ENCODE peak calls at places on chromosome 7, in five cellular contexts. One of them, this sample, is unnamed.

GRCh38 chr7:668139-668871 is 58.2 kb upstream of the DNAAF5 start:
- DNase-seq in HFF-Myc: peak
- DNase-seq in natural killer cell: no peak
- DNase-seq in lower leg skin: no peak
- DNase-seq in endothelial cell: no peak
- DNase-seq in this sample: no peak

GRCh38 chr7:137172105-137172590 is 171.4 kb downstream of the PTN start:
- DNase-seq in HFF-Myc: no peak
- DNase-seq in natural killer cell: no peak
- DNase-seq in lower leg skin: no peak
- DNase-seq in endothelial cell: no peak
- DNase-seq in this sample: no peak

GRCh38 chr7:113188396-113188795 is 70.0 kb upstream of the SMIM30 start:
- DNase-seq in HFF-Myc: no peak
- DNase-seq in natural killer cell: no peak
- DNase-seq in lower leg skin: no peak
- DNase-seq in endothelial cell: no peak
- DNase-seq in this sample: no peak

GRCh38 chr7:17633099-17633498 is 307.2 kb downstream of the SNX13 start:
- DNase-seq in HFF-Myc: no peak
- DNase-seq in natural killer cell: no peak
- DNase-seq in lower leg skin: no peak
- DNase-seq in endothelial cell: no peak
- DNase-seq in this sample: no peak

GRCh38 chr7:33650828-33651227 is 254.5 kb upstream of the BMPER start:
- DNase-seq in HFF-Myc: peak
- DNase-seq in natural killer cell: no peak
- DNase-seq in lower leg skin: no peak
- DNase-seq in endothelial cell: no peak
- DNase-seq in this sample: no peak

GRCh38 chr7:138303230-138304070 is 156.6 kb upstream of the TRIM24 start:
- DNase-seq in HFF-Myc: no peak
- DNase-seq in natural killer cell: no peak
- DNase-seq in lower leg skin: no peak
- DNase-seq in endothelial cell: no peak
- DNase-seq in this sample: no peak

GRCh38 chr7:130888017-130888371 is 154.0 kb upstream of the KLF14 start:
- DNase-seq in HFF-Myc: no peak
- DNase-seq in natural killer cell: no peak
- DNase-seq in lower leg skin: no peak
- DNase-seq in endothelial cell: no peak
- DNase-seq in this sample: no peak

GRCh38 chr7:98254951-98255610 is 3.0 kb upstream of the TECPR1 start:
- DNase-seq in HFF-Myc: no peak
- DNase-seq in natural killer cell: no peak
- DNase-seq in lower leg skin: no peak
- DNase-seq in endothelial cell: no peak
- DNase-seq in this sample: no peak

GRCh38 chr7:155204744-155205367 is 92.8 kb upstream of the INSIG1 start:
- DNase-seq in HFF-Myc: no peak
- DNase-seq in natural killer cell: no peak
- DNase-seq in lower leg skin: peak
- DNase-seq in endothelial cell: no peak
- DNase-seq in this sample: no peak

GRCh38 chr7:37031571-37032257 is 307.4 kb upstream of the AOAH start:
- DNase-seq in HFF-Myc: peak
- DNase-seq in natural killer cell: no peak
- DNase-seq in lower leg skin: peak
- DNase-seq in endothelial cell: no peak
- DNase-seq in this sample: no peak

GRCh38 chr7:100109521-100110163 is 8.2 kb downstream of the AP4M1 start:
- DNase-seq in HFF-Myc: no peak
- DNase-seq in natural killer cell: no peak
- DNase-seq in lower leg skin: no peak
- DNase-seq in endothelial cell: no peak
- DNase-seq in this sample: no peak
- TF ChIP-seq CTCF in HFF-Myc: peak
- TF ChIP-seq CTCF in natural killer cell: no peak
- TF ChIP-seq CTCF in lower leg skin: no peak
- TF ChIP-seq CTCF in endothelial cell: no peak
- TF ChIP-seq CTCF in this sample: no peak

GRCh38 chr7:158160199-158160598 is 427.4 kb downstream of the PTPRN2 start:
- DNase-seq in HFF-Myc: no peak
- DNase-seq in natural killer cell: no peak
- DNase-seq in lower leg skin: no peak
- DNase-seq in endothelial cell: no peak
- DNase-seq in this sample: no peak

GRCh38 chr7:158161194-158161593 is 426.4 kb downstream of the PTPRN2 start:
- DNase-seq in HFF-Myc: no peak
- DNase-seq in natural killer cell: no peak
- DNase-seq in lower leg skin: no peak
- DNase-seq in endothelial cell: no peak
- DNase-seq in this sample: no peak

GRCh38 chr7:158157460-158157859 is 430.2 kb downstream of the PTPRN2 start:
- DNase-seq in HFF-Myc: no peak
- DNase-seq in natural killer cell: no peak
- DNase-seq in lower leg skin: peak
- DNase-seq in endothelial cell: no peak
- DNase-seq in this sample: no peak
- TF ChIP-seq CTCF in HFF-Myc: no peak
- TF ChIP-seq CTCF in natural killer cell: no peak
- TF ChIP-seq CTCF in lower leg skin: no peak
- TF ChIP-seq CTCF in endothelial cell: no peak
- TF ChIP-seq CTCF in this sample: no peak

GRCh38 chr7:2470204-2471021 is 5.8 kb downstream of the GRIFIN start:
- DNase-seq in HFF-Myc: no peak
- DNase-seq in natural killer cell: no peak
- DNase-seq in lower leg skin: no peak
- DNase-seq in endothelial cell: no peak
- DNase-seq in this sample: no peak

GRCh38 chr7:2471022-2471329 is 5.2 kb downstream of the GRIFIN start:
- DNase-seq in HFF-Myc: no peak
- DNase-seq in natural killer cell: no peak
- DNase-seq in lower leg skin: no peak
- DNase-seq in endothelial cell: no peak
- DNase-seq in this sample: no peak

GRCh38 chr7:2472744-2473143 is 3.5 kb downstream of the GRIFIN start:
- DNase-seq in HFF-Myc: no peak
- DNase-seq in natural killer cell: no peak
- DNase-seq in lower leg skin: no peak
- DNase-seq in endothelial cell: no peak
- DNase-seq in this sample: no peak

GRCh38 chr7:2473496-2474180 is 2.6 kb downstream of the GRIFIN start:
- DNase-seq in HFF-Myc: no peak
- DNase-seq in natural killer cell: no peak
- DNase-seq in lower leg skin: no peak
- DNase-seq in endothelial cell: no peak
- DNase-seq in this sample: no peak

GRCh38 chr7:2471396-2471795 is 4.8 kb downstream of the GRIFIN start:
- DNase-seq in HFF-Myc: no peak
- DNase-seq in natural killer cell: no peak
- DNase-seq in lower leg skin: no peak
- DNase-seq in endothelial cell: peak
- DNase-seq in this sample: no peak
- TF ChIP-seq CTCF in HFF-Myc: no peak
- TF ChIP-seq CTCF in natural killer cell: no peak
- TF ChIP-seq CTCF in lower leg skin: no peak
- TF ChIP-seq CTCF in endothelial cell: no peak
- TF ChIP-seq CTCF in this sample: no peak

GRCh38 chr7:35849158-35849831 is 48.4 kb downstream of the SEPTIN7 start:
- DNase-seq in HFF-Myc: no peak
- DNase-seq in natural killer cell: no peak
- DNase-seq in lower leg skin: no peak
- DNase-seq in endothelial cell: no peak
- DNase-seq in this sample: no peak
- TF ChIP-seq CTCF in HFF-Myc: no peak
- TF ChIP-seq CTCF in natural killer cell: no peak
- TF ChIP-seq CTCF in lower leg skin: no peak
- TF ChIP-seq CTCF in endothelial cell: peak
- TF ChIP-seq CTCF in this sample: no peak

GRCh38 chr7:118264836-118265235 is 40.3 kb downstream of the ANKRD7 start:
- DNase-seq in HFF-Myc: no peak
- DNase-seq in natural killer cell: no peak
- DNase-seq in lower leg skin: no peak
- DNase-seq in endothelial cell: no peak
- DNase-seq in this sample: no peak

GRCh38 chr7:118259115-118259514 is 34.6 kb downstream of the ANKRD7 start:
- DNase-seq in HFF-Myc: no peak
- DNase-seq in natural killer cell: no peak
- DNase-seq in lower leg skin: no peak
- DNase-seq in endothelial cell: no peak
- DNase-seq in this sample: no peak
- TF ChIP-seq CTCF in HFF-Myc: no peak
- TF ChIP-seq CTCF in natural killer cell: no peak
- TF ChIP-seq CTCF in lower leg skin: no peak
- TF ChIP-seq CTCF in endothelial cell: no peak
- TF ChIP-seq CTCF in this sample: no peak

This sample was measured in GM13976.